ENCODE peak calls at places on chromosome 19, in seven cellular contexts. U is adrenal gland, A is transverse colon, X is testis, B is mesenchymal stem cell, Y is IMR-90, M is esophagus muscularis mucosa. I is an unnamed sample. For H3K4me1 and H3K9me3, the result is how much of the 10 kb centered on the place peaks cover.

GRCh38 chr19:41355802-41356201 is 2.1 kb upstream of the TGFB1 start:
- DNase-seq in A (no peak), U (no peak), M (no peak), B (no peak), Y (no peak), X (no peak), I (no peak)

GRCh38 chr19:18675779-18676178 is 7.7 kb upstream of the CRTC1 start:
- DNase-seq in X (no peak), Y (no peak), M (no peak), B (no peak), U (no peak), A (no peak), I (peak)

GRCh38 chr19:5917431-5918107 is 3.5 kb downstream of the CAPS start:
- DNase-seq in Y (no peak), B (no peak), M (no peak), X (no peak), A (no peak), U (no peak), I (no peak)

GRCh38 chr19:49338691-49339363 is 3.6 kb downstream of the CD37 start:
- DNase-seq in Y (no peak), U (peak), B (peak), A (peak), M (peak), X (peak), I (peak)

GRCh38 chr19:49552749-49553148 is 24.9 kb downstream of the RCN3 start:
- DNase-seq in X (no peak), A (no peak), B (no peak), Y (no peak), U (no peak), M (no peak), I (no peak)

GRCh38 chr19:16915734-16916133 is 26.9 kb downstream of the F2RL3 start:
- DNase-seq in U (no peak), A (no peak), Y (no peak), M (no peak), X (no peak), B (no peak), I (no peak)

GRCh38 chr19:42242071-42242511 is 311 bp downstream of the GSK3A start:
- DNase-seq in B (peak), U (no peak), M (no peak), X (no peak), A (no peak), Y (no peak), I (no peak)

GRCh38 chr19:2223959-2224358 is 12.2 kb downstream of the PLEKHJ1 start:
- DNase-seq in M (no peak), X (no peak), U (no peak), B (no peak), A (no peak), Y (no peak), I (no peak)

GRCh38 chr19:10283786-10284540 is 2.8 kb upstream of the ICAM4 start:
- DNase-seq in A (no peak), B (no peak), U (no peak), X (no peak), M (no peak), Y (no peak), I (no peak)
- H3K4me1 ChIP-seq in A (under half), B (under half), U (under half), X (under half), M (under half), Y (under half), I (under half)

DNA sequence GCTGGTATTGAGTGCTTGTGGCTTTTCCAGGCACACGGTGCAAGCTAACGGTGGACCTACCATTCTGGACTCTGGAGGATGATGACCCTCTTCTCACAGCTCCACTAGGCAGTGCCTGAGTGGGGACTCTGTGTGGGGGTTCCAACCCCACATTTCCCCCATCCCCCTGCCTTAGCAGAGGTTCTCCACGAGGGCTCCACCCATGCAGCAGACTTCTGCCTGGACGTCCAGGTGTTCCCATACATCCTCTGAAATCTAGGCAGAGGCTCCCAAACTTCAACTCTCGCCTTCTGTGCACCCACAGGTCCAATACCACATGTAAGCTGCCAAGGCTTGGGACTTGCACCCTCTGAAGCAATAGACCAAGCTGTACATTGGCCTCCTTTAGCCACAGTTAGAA is 25.3 kb upstream of the ZSCAN18 start:
- DNase-seq in U (no peak), A (no peak), B (no peak), M (no peak), Y (no peak), X (no peak), I (no peak)
- H3K9me3 ChIP-seq in U (half or more), A (half or more), B (half or more), M (half or more), Y (half or more), X (under half), I (half or more)

DNA sequence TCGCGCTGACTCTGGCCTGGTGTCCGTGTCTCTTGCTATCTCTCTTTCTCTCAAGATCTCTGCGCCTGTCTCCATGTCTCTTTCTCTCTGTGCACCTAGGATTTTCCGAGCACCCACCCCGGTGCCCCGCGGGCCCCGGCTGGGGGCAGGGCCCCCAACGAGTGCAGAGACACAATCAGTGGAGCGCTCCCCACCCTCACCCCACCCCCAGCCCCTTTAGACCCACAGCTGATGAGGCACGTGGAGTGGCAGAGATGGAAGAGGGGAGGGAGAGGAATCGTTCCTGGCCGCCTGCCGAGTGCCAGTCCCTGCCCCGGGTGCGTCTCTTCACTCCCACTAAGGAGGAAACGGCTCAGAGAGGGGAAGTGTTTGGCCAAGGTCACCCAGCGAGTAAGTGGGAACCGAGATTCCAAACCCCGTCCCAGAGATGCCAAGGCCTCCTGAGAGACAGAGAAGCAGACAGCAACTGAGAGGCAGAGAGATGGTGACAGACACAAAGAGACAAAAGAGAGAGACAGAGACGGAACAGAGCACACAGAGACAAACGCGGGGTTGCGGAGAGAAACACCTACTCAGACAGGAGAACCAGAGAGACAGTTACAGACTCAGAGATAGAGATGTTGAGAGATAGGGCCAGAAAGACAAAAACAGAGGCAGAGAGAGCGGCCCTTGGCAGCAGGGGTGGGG is 626 bp upstream of the BCL3 start:
- DNase-seq in X (peak), M (no peak), U (peak), A (peak), B (peak), Y (peak), I (peak)
- H3K4me1 ChIP-seq in X (under half), M (half or more), U (under half), A (half or more), B (under half), Y (under half), I (under half)

GRCh38 chr19:27392027-27392632 is 1820.8 kb downstream of the UQCRFS1 start:
- DNase-seq in B (no peak), M (no peak), Y (no peak), A (no peak), U (no peak), X (no peak), I (peak)

GRCh38 chr19:27393591-27393990 is 1819.4 kb downstream of the UQCRFS1 start:
- DNase-seq in B (no peak), M (no peak), U (no peak), A (no peak), Y (no peak), X (no peak), I (no peak)
- H3K9me3 ChIP-seq in B (half or more), M (under half), U (under half), A (under half), Y (under half), X (under half), I (half or more)

DNA sequence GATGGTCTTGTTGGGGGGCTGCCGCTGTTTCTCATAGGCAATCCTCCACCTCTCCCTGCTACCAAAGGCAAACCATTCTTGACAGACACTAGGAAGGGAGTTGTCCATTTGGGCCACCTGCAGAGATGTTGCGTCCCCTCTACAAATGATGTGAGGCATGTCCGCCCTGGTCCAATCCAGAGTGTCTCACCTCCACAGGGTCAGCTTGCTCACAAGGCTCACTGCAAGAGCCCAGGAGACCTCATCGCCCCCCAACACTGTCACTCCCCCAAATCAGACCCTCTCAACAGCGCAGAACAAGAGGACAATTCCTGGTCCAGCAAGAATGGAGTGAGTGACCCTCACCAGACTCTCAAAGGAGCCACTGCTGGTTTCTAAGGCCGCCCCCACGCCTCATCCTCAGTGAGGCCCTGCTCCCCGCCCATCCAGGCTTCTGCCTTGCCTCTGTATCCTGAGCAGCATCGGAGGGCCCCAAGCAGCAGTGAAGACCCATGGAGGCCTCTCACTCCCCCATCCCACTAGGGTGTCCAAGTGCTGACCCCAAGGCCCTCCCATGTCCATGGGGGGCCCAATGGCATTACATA is 6.5 kb downstream of the HNRNPL start:
- DNase-seq in A (no peak), Y (no peak), M (no peak), U (no peak), B (no peak), X (no peak), I (no peak)
- H3K4me1 ChIP-seq in A (under half), Y (under half), M (under half), U (under half), B (under half), X (under half), I (under half)

DNA sequence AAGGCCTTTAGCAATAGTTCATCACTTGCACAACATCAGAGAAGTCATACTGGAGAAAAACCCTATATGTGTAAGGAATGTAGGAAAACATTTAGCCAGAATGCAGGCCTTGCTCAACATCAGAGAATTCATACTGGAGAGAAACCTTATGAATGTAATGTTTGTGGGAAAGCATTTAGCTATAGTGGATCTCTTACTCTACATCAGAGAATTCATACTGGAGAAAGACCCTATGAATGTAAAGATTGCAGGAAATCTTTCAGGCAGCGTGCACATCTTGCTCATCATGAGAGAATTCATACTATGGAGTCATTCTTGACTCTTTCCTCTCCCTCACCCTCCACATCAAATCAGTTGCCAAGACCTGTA is 19.8 kb downstream of the ZNF583 start:
- DNase-seq in A (no peak), U (no peak), X (no peak), M (no peak), Y (no peak), B (no peak), I (no peak)
- H3K9me3 ChIP-seq in A (half or more), U (half or more), X (under half), M (half or more), Y (half or more), B (half or more), I (half or more)

GRCh38 chr19:3463959-3464796 is 16.1 kb downstream of the SMIM24 start:
- DNase-seq in B (no peak), Y (no peak), X (no peak), A (no peak), U (no peak), M (no peak), I (peak)
- H3K4me1 ChIP-seq in B (under half), Y (under half), X (under half), A (under half), U (under half), M (half or more), I (under half)

DNA sequence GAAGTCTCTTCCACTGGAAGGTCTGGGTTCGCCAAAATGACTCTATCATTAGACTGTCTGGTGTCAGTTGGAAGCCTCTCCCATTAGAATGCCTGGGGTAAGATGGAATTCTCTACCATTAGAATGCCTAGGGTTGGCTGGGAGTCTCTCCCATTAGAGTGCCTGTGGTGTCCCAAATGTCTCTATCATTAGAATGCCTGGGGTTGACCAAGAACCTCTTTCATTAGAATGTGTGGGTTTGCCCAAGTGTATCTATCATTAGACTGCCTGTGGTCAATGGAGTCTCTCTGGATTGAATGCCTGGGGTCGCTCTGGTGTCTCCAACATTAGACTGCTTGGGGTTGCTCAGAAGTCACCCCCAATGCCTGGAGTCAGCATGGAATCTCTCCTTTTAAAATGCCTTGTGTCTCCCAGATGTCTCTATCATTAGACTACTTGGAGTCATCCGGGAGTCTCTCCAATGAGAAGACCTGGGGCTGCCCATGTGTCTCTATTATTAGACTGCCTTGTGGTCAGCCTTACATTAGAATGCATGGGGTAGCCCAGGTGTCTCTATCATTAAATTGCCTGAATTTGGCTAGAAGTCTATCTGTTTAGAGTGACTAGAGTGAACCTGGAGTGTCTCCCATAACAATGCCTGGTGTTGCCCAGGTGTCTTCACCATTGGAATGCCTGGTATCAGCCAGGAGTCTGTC is 1518.4 kb downstream of the UQCRFS1 start:
- DNase-seq in A (no peak), Y (no peak), U (no peak), M (peak), B (no peak), X (no peak), I (no peak)
- H3K9me3 ChIP-seq in A (under half), Y (under half), U (under half), M (under half), B (under half), X (under half), I (half or more)

DNA sequence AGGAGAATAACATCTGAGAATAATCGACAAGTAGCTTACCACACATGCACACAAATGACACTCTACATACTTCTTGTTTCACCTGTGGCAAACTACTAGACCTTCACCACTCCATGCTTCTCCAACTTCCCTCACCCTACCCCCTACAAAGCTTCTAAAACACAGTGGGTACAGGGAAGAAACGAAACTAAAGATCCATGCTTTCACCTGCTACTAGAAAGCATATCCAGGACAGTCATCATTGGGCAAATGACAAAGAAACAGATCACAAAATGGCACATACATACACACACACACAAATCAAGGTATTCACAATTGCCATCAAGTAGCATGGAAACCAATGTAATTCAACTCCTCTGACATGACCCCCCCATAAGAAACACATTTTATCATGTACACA is 10.6 kb downstream of the BRD4 start:
- DNase-seq in M (no peak), X (no peak), Y (no peak), U (no peak), B (no peak), A (no peak), I (no peak)
- H3K4me1 ChIP-seq in M (half or more), X (half or more), Y (under half), U (half or more), B (under half), A (half or more), I (under half)

GRCh38 chr19:36672368-36672767 is 5.7 kb upstream of the ZNF461 start:
- DNase-seq in U (no peak), A (no peak), X (no peak), M (no peak), B (no peak), Y (no peak), I (no peak)
- H3K9me3 ChIP-seq in U (under half), A (under half), X (under half), M (under half), B (under half), Y (under half), I (under half)